ENCODE peak calls at places on chromosomes 7 and 10, in five cellular contexts. One of them, this sample, is unnamed.

GRCh38 chr10:94496010-94496409 is 49.6 kb upstream of the HELLS start:
- DNase-seq in naive thymus-derived CD8-positive, alpha-beta T cell: no peak
- DNase-seq in endodermal cell: no peak
- DNase-seq in KG1: no peak
- DNase-seq in effector CD4-positive, alpha-beta T cell: no peak
- DNase-seq in this sample: no peak

GRCh38 chr7:155208681-155209477 is 88.8 kb upstream of the INSIG1 start:
- DNase-seq in naive thymus-derived CD8-positive, alpha-beta T cell: no peak
- DNase-seq in endodermal cell: no peak
- DNase-seq in KG1: no peak
- DNase-seq in effector CD4-positive, alpha-beta T cell: no peak
- DNase-seq in this sample: no peak

GRCh38 chr10:83458611-83459010 is 680.7 kb upstream of the GHITM start:
- DNase-seq in naive thymus-derived CD8-positive, alpha-beta T cell: no peak
- DNase-seq in endodermal cell: no peak
- DNase-seq in KG1: no peak
- DNase-seq in effector CD4-positive, alpha-beta T cell: no peak
- DNase-seq in this sample: no peak

GRCh38 chr10:96306516-96306915 is 2.3 kb downstream of the DNTT start:
- DNase-seq in naive thymus-derived CD8-positive, alpha-beta T cell: peak; percentile 32
- DNase-seq in endodermal cell: no peak
- DNase-seq in KG1: no peak
- DNase-seq in effector CD4-positive, alpha-beta T cell: no peak
- DNase-seq in this sample: no peak

GRCh38 chr7:152544481-152544927 is 108.7 kb upstream of the KMT2C start:
- DNase-seq in naive thymus-derived CD8-positive, alpha-beta T cell: no peak
- DNase-seq in endodermal cell: peak; percentile 79
- DNase-seq in KG1: no peak
- DNase-seq in effector CD4-positive, alpha-beta T cell: no peak
- DNase-seq in this sample: peak; percentile 65

GRCh38 chr7:14340415-14341079 is 351.1 kb upstream of the ETV1 start:
- DNase-seq in naive thymus-derived CD8-positive, alpha-beta T cell: no peak
- DNase-seq in endodermal cell: no peak
- DNase-seq in KG1: no peak
- DNase-seq in effector CD4-positive, alpha-beta T cell: no peak
- DNase-seq in this sample: no peak

GRCh38 chr7:154968336-154969001 is 34.5 kb downstream of the PAXIP1 start:
- DNase-seq in naive thymus-derived CD8-positive, alpha-beta T cell: no peak
- DNase-seq in endodermal cell: no peak
- DNase-seq in KG1: no peak
- DNase-seq in effector CD4-positive, alpha-beta T cell: no peak
- DNase-seq in this sample: no peak

GRCh38 chr7:96993453-96993865 is 11.9 kb upstream of the DLX6 start:
- DNase-seq in naive thymus-derived CD8-positive, alpha-beta T cell: no peak
- DNase-seq in endodermal cell: no peak
- DNase-seq in KG1: no peak
- DNase-seq in effector CD4-positive, alpha-beta T cell: no peak
- DNase-seq in this sample: peak; percentile 33

GRCh38 chr10:92816106-92816505 is 32.2 kb upstream of the EXOC6 start:
- DNase-seq in naive thymus-derived CD8-positive, alpha-beta T cell: no peak
- DNase-seq in endodermal cell: no peak
- DNase-seq in KG1: no peak
- DNase-seq in effector CD4-positive, alpha-beta T cell: no peak
- DNase-seq in this sample: no peak

GRCh38 chr7:106862317-106863183 is 2.5 kb upstream of the PIK3CG start:
- DNase-seq in naive thymus-derived CD8-positive, alpha-beta T cell: no peak
- DNase-seq in endodermal cell: no peak
- DNase-seq in KG1: no peak
- DNase-seq in effector CD4-positive, alpha-beta T cell: no peak
- DNase-seq in this sample: no peak

GRCh38 chr10:118523775-118524174 is 71.7 kb downstream of the PRLHR start:
- DNase-seq in naive thymus-derived CD8-positive, alpha-beta T cell: no peak
- DNase-seq in endodermal cell: no peak
- DNase-seq in KG1: no peak
- DNase-seq in effector CD4-positive, alpha-beta T cell: no peak
- DNase-seq in this sample: no peak

GRCh38 chr10:101995451-101996063 is 60.4 kb downstream of the ARMH3 start:
- DNase-seq in naive thymus-derived CD8-positive, alpha-beta T cell: no peak
- DNase-seq in endodermal cell: no peak
- DNase-seq in KG1: no peak
- DNase-seq in effector CD4-positive, alpha-beta T cell: no peak
- DNase-seq in this sample: no peak

GRCh38 chr7:5429253-5429856 is 5.7 kb upstream of the TNRC18 start:
- DNase-seq in naive thymus-derived CD8-positive, alpha-beta T cell: no peak
- DNase-seq in endodermal cell: no peak
- DNase-seq in KG1: peak; percentile 56
- DNase-seq in effector CD4-positive, alpha-beta T cell: no peak
- DNase-seq in this sample: peak; percentile 72

GRCh38 chr7:30209951-30210350 is 74.4 kb upstream of the ZNRF2 start:
- DNase-seq in naive thymus-derived CD8-positive, alpha-beta T cell: no peak
- DNase-seq in endodermal cell: no peak
- DNase-seq in KG1: no peak
- DNase-seq in effector CD4-positive, alpha-beta T cell: no peak
- DNase-seq in this sample: no peak

GRCh38 chr10:7412482-7413251 is 1.8 kb upstream of the SFMBT2 start:
- DNase-seq in naive thymus-derived CD8-positive, alpha-beta T cell: peak; percentile 21
- DNase-seq in endodermal cell: peak; percentile 89
- DNase-seq in KG1: no peak
- DNase-seq in effector CD4-positive, alpha-beta T cell: no peak
- DNase-seq in this sample: peak; percentile 79

GRCh38 chr10:49761789-49762565 is at the start of gene OGDHL:
- DNase-seq in naive thymus-derived CD8-positive, alpha-beta T cell: peak; percentile 8
- DNase-seq in endodermal cell: peak; percentile 93
- DNase-seq in KG1: peak; percentile 3
- DNase-seq in effector CD4-positive, alpha-beta T cell: no peak
- DNase-seq in this sample: peak; percentile 73

This sample was measured in H9.